ENCODE peak calls at places on chromosomes 6 and 20, in six cellular contexts. One of them, this sample, is unnamed.

GRCh38 chr6:154868143-154868594 is 126.9 kb upstream of the TIAM2 start:
- DNase-seq in omental fat pad: no peak
- DNase-seq in CD8-positive, alpha-beta memory T cell: no peak
- DNase-seq in IMR-90: peak; percentile 76
- DNase-seq in stimulated activated CD4-positive, alpha-beta T cell treated with anti-CD3 and anti-CD28 coated beads, Interleukin-2, amount 100 ng/mL, for 48 hours: no peak
- DNase-seq in nephron progenitor cell: no peak
- DNase-seq in this sample: no peak

GRCh38 chr6:36958775-36959554 is 4.4 kb downstream of the PI16 start:
- DNase-seq in omental fat pad: no peak
- DNase-seq in CD8-positive, alpha-beta memory T cell: no peak
- DNase-seq in IMR-90: no peak
- DNase-seq in stimulated activated CD4-positive, alpha-beta T cell treated with anti-CD3 and anti-CD28 coated beads, Interleukin-2, amount 100 ng/mL, for 48 hours: no peak
- DNase-seq in nephron progenitor cell: no peak
- DNase-seq in this sample: no peak

GRCh38 chr6:166988674-166989201 is 10.5 kb upstream of the CEP43 start:
- DNase-seq in omental fat pad: no peak
- DNase-seq in CD8-positive, alpha-beta memory T cell: no peak
- DNase-seq in IMR-90: no peak
- DNase-seq in stimulated activated CD4-positive, alpha-beta T cell treated with anti-CD3 and anti-CD28 coated beads, Interleukin-2, amount 100 ng/mL, for 48 hours: no peak
- DNase-seq in nephron progenitor cell: no peak
- DNase-seq in this sample: no peak

GRCh38 chr6:1407499-1407990 is 18.2 kb downstream of the FOXF2 start:
- DNase-seq in omental fat pad: no peak
- DNase-seq in CD8-positive, alpha-beta memory T cell: no peak
- DNase-seq in IMR-90: peak; percentile 74
- DNase-seq in stimulated activated CD4-positive, alpha-beta T cell treated with anti-CD3 and anti-CD28 coated beads, Interleukin-2, amount 100 ng/mL, for 48 hours: no peak
- DNase-seq in nephron progenitor cell: no peak
- DNase-seq in this sample: no peak

GRCh38 chr6:128350416-128351254 is 169.8 kb downstream of the PTPRK start:
- DNase-seq in omental fat pad: no peak
- DNase-seq in CD8-positive, alpha-beta memory T cell: no peak
- DNase-seq in IMR-90: peak; percentile 49
- DNase-seq in stimulated activated CD4-positive, alpha-beta T cell treated with anti-CD3 and anti-CD28 coated beads, Interleukin-2, amount 100 ng/mL, for 48 hours: no peak
- DNase-seq in nephron progenitor cell: no peak
- DNase-seq in this sample: no peak

GRCh38 chr6:86192123-86192522 is 549.4 kb upstream of the SYNCRIP start:
- DNase-seq in omental fat pad: no peak
- DNase-seq in CD8-positive, alpha-beta memory T cell: no peak
- DNase-seq in IMR-90: no peak
- DNase-seq in stimulated activated CD4-positive, alpha-beta T cell treated with anti-CD3 and anti-CD28 coated beads, Interleukin-2, amount 100 ng/mL, for 48 hours: no peak
- DNase-seq in nephron progenitor cell: no peak
- DNase-seq in this sample: no peak

GRCh38 chr20:44704551-44704971 is 10.6 kb upstream of the CCN5 start:
- DNase-seq in omental fat pad: no peak
- DNase-seq in CD8-positive, alpha-beta memory T cell: no peak
- DNase-seq in IMR-90: peak; percentile 79
- DNase-seq in stimulated activated CD4-positive, alpha-beta T cell treated with anti-CD3 and anti-CD28 coated beads, Interleukin-2, amount 100 ng/mL, for 48 hours: no peak
- DNase-seq in nephron progenitor cell: no peak
- DNase-seq in this sample: no peak

GRCh38 chr6:93418448-93419303 is 683 bp downstream of the EPHA7 start:
- DNase-seq in omental fat pad: no peak
- DNase-seq in CD8-positive, alpha-beta memory T cell: no peak
- DNase-seq in IMR-90: no peak
- DNase-seq in stimulated activated CD4-positive, alpha-beta T cell treated with anti-CD3 and anti-CD28 coated beads, Interleukin-2, amount 100 ng/mL, for 48 hours: no peak
- DNase-seq in nephron progenitor cell: peak; percentile 79
- DNase-seq in this sample: no peak

GRCh38 chr6:2875840-2876207 is 27.3 kb downstream of the SERPINB9 start:
- DNase-seq in omental fat pad: no peak
- DNase-seq in CD8-positive, alpha-beta memory T cell: peak; percentile 73
- DNase-seq in IMR-90: no peak
- DNase-seq in stimulated activated CD4-positive, alpha-beta T cell treated with anti-CD3 and anti-CD28 coated beads, Interleukin-2, amount 100 ng/mL, for 48 hours: no peak
- DNase-seq in nephron progenitor cell: peak; percentile 22
- DNase-seq in this sample: peak; percentile 41

GRCh38 chr20:707711-708110 is 32.1 kb upstream of the SCRT2 start:
- DNase-seq in omental fat pad: no peak
- DNase-seq in CD8-positive, alpha-beta memory T cell: no peak
- DNase-seq in IMR-90: no peak
- DNase-seq in stimulated activated CD4-positive, alpha-beta T cell treated with anti-CD3 and anti-CD28 coated beads, Interleukin-2, amount 100 ng/mL, for 48 hours: no peak
- DNase-seq in nephron progenitor cell: no peak
- DNase-seq in this sample: no peak

GRCh38 chr6:109081026-109081425 is 13.6 kb downstream of the SESN1 start:
- DNase-seq in omental fat pad: no peak
- DNase-seq in CD8-positive, alpha-beta memory T cell: no peak
- DNase-seq in IMR-90: no peak
- DNase-seq in stimulated activated CD4-positive, alpha-beta T cell treated with anti-CD3 and anti-CD28 coated beads, Interleukin-2, amount 100 ng/mL, for 48 hours: no peak
- DNase-seq in nephron progenitor cell: no peak
- DNase-seq in this sample: no peak

GRCh38 chr20:53995949-53996348 is 74.4 kb downstream of the BCAS1 start:
- DNase-seq in omental fat pad: no peak
- DNase-seq in CD8-positive, alpha-beta memory T cell: no peak
- DNase-seq in IMR-90: no peak
- DNase-seq in stimulated activated CD4-positive, alpha-beta T cell treated with anti-CD3 and anti-CD28 coated beads, Interleukin-2, amount 100 ng/mL, for 48 hours: no peak
- DNase-seq in nephron progenitor cell: no peak
- DNase-seq in this sample: no peak

GRCh38 chr6:26172496-26172958 is 85.3 kb downstream of the HFE start:
- DNase-seq in omental fat pad: no peak
- DNase-seq in CD8-positive, alpha-beta memory T cell: peak; percentile 64
- DNase-seq in IMR-90: peak; percentile 46
- DNase-seq in stimulated activated CD4-positive, alpha-beta T cell treated with anti-CD3 and anti-CD28 coated beads, Interleukin-2, amount 100 ng/mL, for 48 hours: no peak
- DNase-seq in nephron progenitor cell: no peak
- DNase-seq in this sample: peak; percentile 63

GRCh38 chr20:13788167-13788834 is 3.5 kb downstream of the NDUFAF5 start:
- DNase-seq in omental fat pad: no peak
- DNase-seq in CD8-positive, alpha-beta memory T cell: peak; percentile 56
- DNase-seq in IMR-90: peak; percentile 69
- DNase-seq in stimulated activated CD4-positive, alpha-beta T cell treated with anti-CD3 and anti-CD28 coated beads, Interleukin-2, amount 100 ng/mL, for 48 hours: peak; percentile 10
- DNase-seq in nephron progenitor cell: peak; percentile 37
- DNase-seq in this sample: peak; percentile 12

GRCh38 chr6:16511048-16511660 is 250.1 kb downstream of the ATXN1 start:
- DNase-seq in omental fat pad: no peak
- DNase-seq in CD8-positive, alpha-beta memory T cell: no peak
- DNase-seq in IMR-90: peak; percentile 48
- DNase-seq in stimulated activated CD4-positive, alpha-beta T cell treated with anti-CD3 and anti-CD28 coated beads, Interleukin-2, amount 100 ng/mL, for 48 hours: no peak
- DNase-seq in nephron progenitor cell: no peak
- DNase-seq in this sample: peak; percentile 6

GRCh38 chr6:164106345-164106769 is 691.8 kb downstream of the QKI start:
- DNase-seq in omental fat pad: no peak
- DNase-seq in CD8-positive, alpha-beta memory T cell: no peak
- DNase-seq in IMR-90: no peak
- DNase-seq in stimulated activated CD4-positive, alpha-beta T cell treated with anti-CD3 and anti-CD28 coated beads, Interleukin-2, amount 100 ng/mL, for 48 hours: no peak
- DNase-seq in nephron progenitor cell: peak; percentile 43
- DNase-seq in this sample: no peak

GRCh38 chr20:18224968-18225568 is 63.3 kb upstream of the ZNF133 start:
- DNase-seq in omental fat pad: no peak
- DNase-seq in CD8-positive, alpha-beta memory T cell: no peak
- DNase-seq in IMR-90: peak; percentile 64
- DNase-seq in stimulated activated CD4-positive, alpha-beta T cell treated with anti-CD3 and anti-CD28 coated beads, Interleukin-2, amount 100 ng/mL, for 48 hours: no peak
- DNase-seq in nephron progenitor cell: peak; percentile 21
- DNase-seq in this sample: no peak

GRCh38 chr6:90940812-90941481 is 354.1 kb upstream of the MAP3K7 start:
- DNase-seq in omental fat pad: no peak
- DNase-seq in CD8-positive, alpha-beta memory T cell: no peak
- DNase-seq in IMR-90: peak; percentile 66
- DNase-seq in stimulated activated CD4-positive, alpha-beta T cell treated with anti-CD3 and anti-CD28 coated beads, Interleukin-2, amount 100 ng/mL, for 48 hours: no peak
- DNase-seq in nephron progenitor cell: no peak
- DNase-seq in this sample: peak; percentile 59

GRCh38 chr20:3371757-3372156 is 35.7 kb downstream of the DNAAF9 start:
- DNase-seq in omental fat pad: no peak
- DNase-seq in CD8-positive, alpha-beta memory T cell: no peak
- DNase-seq in IMR-90: no peak
- DNase-seq in stimulated activated CD4-positive, alpha-beta T cell treated with anti-CD3 and anti-CD28 coated beads, Interleukin-2, amount 100 ng/mL, for 48 hours: no peak
- DNase-seq in nephron progenitor cell: no peak
- DNase-seq in this sample: no peak

GRCh38 chr6:11213305-11214106 is 19.0 kb downstream of the NEDD9 start:
- DNase-seq in omental fat pad: no peak
- DNase-seq in CD8-positive, alpha-beta memory T cell: no peak
- DNase-seq in IMR-90: peak; percentile 61
- DNase-seq in stimulated activated CD4-positive, alpha-beta T cell treated with anti-CD3 and anti-CD28 coated beads, Interleukin-2, amount 100 ng/mL, for 48 hours: no peak
- DNase-seq in nephron progenitor cell: no peak
- DNase-seq in this sample: no peak

GRCh38 chr6:112016335-112016734 is 37.6 kb upstream of the CCN6 start:
- DNase-seq in omental fat pad: no peak
- DNase-seq in CD8-positive, alpha-beta memory T cell: no peak
- DNase-seq in IMR-90: peak; percentile 40
- DNase-seq in stimulated activated CD4-positive, alpha-beta T cell treated with anti-CD3 and anti-CD28 coated beads, Interleukin-2, amount 100 ng/mL, for 48 hours: peak; percentile 67
- DNase-seq in nephron progenitor cell: no peak
- DNase-seq in this sample: no peak

GRCh38 chr6:2596222-2596621 is 154.5 kb downstream of the MYLK4 start:
- DNase-seq in omental fat pad: no peak
- DNase-seq in CD8-positive, alpha-beta memory T cell: no peak
- DNase-seq in IMR-90: no peak
- DNase-seq in stimulated activated CD4-positive, alpha-beta T cell treated with anti-CD3 and anti-CD28 coated beads, Interleukin-2, amount 100 ng/mL, for 48 hours: no peak
- DNase-seq in nephron progenitor cell: peak; percentile 25
- DNase-seq in this sample: no peak

GRCh38 chr6:26195376-26195923 is 108.2 kb downstream of the HFE start:
- DNase-seq in omental fat pad: no peak
- DNase-seq in CD8-positive, alpha-beta memory T cell: peak; percentile 94
- DNase-seq in IMR-90: peak; percentile 97
- DNase-seq in stimulated activated CD4-positive, alpha-beta T cell treated with anti-CD3 and anti-CD28 coated beads, Interleukin-2, amount 100 ng/mL, for 48 hours: peak; percentile 57
- DNase-seq in nephron progenitor cell: peak; percentile 60
- DNase-seq in this sample: peak; percentile 89

GRCh38 chr6:109690740-109691687 is at the start of the genes AK9 and FIG4:
- DNase-seq in omental fat pad: peak; percentile 80
- DNase-seq in CD8-positive, alpha-beta memory T cell: peak; percentile 90
- DNase-seq in IMR-90: peak; percentile 90
- DNase-seq in stimulated activated CD4-positive, alpha-beta T cell treated with anti-CD3 and anti-CD28 coated beads, Interleukin-2, amount 100 ng/mL, for 48 hours: peak; percentile 88
- DNase-seq in nephron progenitor cell: peak; percentile 93
- DNase-seq in this sample: peak; percentile 83

GRCh38 chr6:35216412-35216732 is 2.6 kb downstream of the SCUBE3 start:
- DNase-seq in omental fat pad: no peak
- DNase-seq in CD8-positive, alpha-beta memory T cell: no peak
- DNase-seq in IMR-90: no peak
- DNase-seq in stimulated activated CD4-positive, alpha-beta T cell treated with anti-CD3 and anti-CD28 coated beads, Interleukin-2, amount 100 ng/mL, for 48 hours: no peak
- DNase-seq in nephron progenitor cell: no peak
- DNase-seq in this sample: no peak

GRCh38 chr20:1528811-1529210 is 28.7 kb downstream of the SIRPD start:
- DNase-seq in omental fat pad: no peak
- DNase-seq in CD8-positive, alpha-beta memory T cell: no peak
- DNase-seq in IMR-90: peak; percentile 8
- DNase-seq in stimulated activated CD4-positive, alpha-beta T cell treated with anti-CD3 and anti-CD28 coated beads, Interleukin-2, amount 100 ng/mL, for 48 hours: no peak
- DNase-seq in nephron progenitor cell: no peak
- DNase-seq in this sample: no peak

GRCh38 chr6:60867548-60867947 is 1418.5 kb downstream of the KHDRBS2 start:
- DNase-seq in omental fat pad: no peak
- DNase-seq in CD8-positive, alpha-beta memory T cell: no peak
- DNase-seq in IMR-90: no peak
- DNase-seq in stimulated activated CD4-positive, alpha-beta T cell treated with anti-CD3 and anti-CD28 coated beads, Interleukin-2, amount 100 ng/mL, for 48 hours: no peak
- DNase-seq in nephron progenitor cell: no peak
- DNase-seq in this sample: no peak

GRCh38 chr6:136774228-136775041 is 17.8 kb downstream of the MAP3K5 start:
- DNase-seq in omental fat pad: no peak
- DNase-seq in CD8-positive, alpha-beta memory T cell: no peak
- DNase-seq in IMR-90: peak; percentile 85
- DNase-seq in stimulated activated CD4-positive, alpha-beta T cell treated with anti-CD3 and anti-CD28 coated beads, Interleukin-2, amount 100 ng/mL, for 48 hours: no peak
- DNase-seq in nephron progenitor cell: no peak
- DNase-seq in this sample: no peak

GRCh38 chr20:23375827-23376226 is 13.8 kb downstream of the GZF1 start:
- DNase-seq in omental fat pad: no peak
- DNase-seq in CD8-positive, alpha-beta memory T cell: no peak
- DNase-seq in IMR-90: no peak
- DNase-seq in stimulated activated CD4-positive, alpha-beta T cell treated with anti-CD3 and anti-CD28 coated beads, Interleukin-2, amount 100 ng/mL, for 48 hours: no peak
- DNase-seq in nephron progenitor cell: no peak
- DNase-seq in this sample: no peak

GRCh38 chr20:481167-481566 is 18.8 kb upstream of the TBC1D20 start:
- DNase-seq in omental fat pad: no peak
- DNase-seq in CD8-positive, alpha-beta memory T cell: no peak
- DNase-seq in IMR-90: no peak
- DNase-seq in stimulated activated CD4-positive, alpha-beta T cell treated with anti-CD3 and anti-CD28 coated beads, Interleukin-2, amount 100 ng/mL, for 48 hours: no peak
- DNase-seq in nephron progenitor cell: no peak
- DNase-seq in this sample: peak; percentile 44

GRCh38 chr20:37566590-37567330 is 39.1 kb upstream of the BLCAP start:
- DNase-seq in omental fat pad: no peak
- DNase-seq in CD8-positive, alpha-beta memory T cell: no peak
- DNase-seq in IMR-90: no peak
- DNase-seq in stimulated activated CD4-positive, alpha-beta T cell treated with anti-CD3 and anti-CD28 coated beads, Interleukin-2, amount 100 ng/mL, for 48 hours: no peak
- DNase-seq in nephron progenitor cell: no peak
- DNase-seq in this sample: no peak

GRCh38 chr20:6164421-6165341 is 41.9 kb upstream of the FERMT1 start:
- DNase-seq in omental fat pad: no peak
- DNase-seq in CD8-positive, alpha-beta memory T cell: no peak
- DNase-seq in IMR-90: no peak
- DNase-seq in stimulated activated CD4-positive, alpha-beta T cell treated with anti-CD3 and anti-CD28 coated beads, Interleukin-2, amount 100 ng/mL, for 48 hours: no peak
- DNase-seq in nephron progenitor cell: no peak
- DNase-seq in this sample: no peak

GRCh38 chr20:23340524-23340923 is 10.1 kb upstream of the NXT1 start:
- DNase-seq in omental fat pad: no peak
- DNase-seq in CD8-positive, alpha-beta memory T cell: no peak
- DNase-seq in IMR-90: peak; percentile 69
- DNase-seq in stimulated activated CD4-positive, alpha-beta T cell treated with anti-CD3 and anti-CD28 coated beads, Interleukin-2, amount 100 ng/mL, for 48 hours: no peak
- DNase-seq in nephron progenitor cell: peak; percentile 61
- DNase-seq in this sample: no peak

GRCh38 chr20:10172998-10173655 is 45.5 kb upstream of the SNAP25 start:
- DNase-seq in omental fat pad: no peak
- DNase-seq in CD8-positive, alpha-beta memory T cell: no peak
- DNase-seq in IMR-90: no peak
- DNase-seq in stimulated activated CD4-positive, alpha-beta T cell treated with anti-CD3 and anti-CD28 coated beads, Interleukin-2, amount 100 ng/mL, for 48 hours: no peak
- DNase-seq in nephron progenitor cell: no peak
- DNase-seq in this sample: no peak

GRCh38 chr20:58712823-58713731 is 20.5 kb downstream of the NPEPL1 start:
- DNase-seq in omental fat pad: no peak
- DNase-seq in CD8-positive, alpha-beta memory T cell: no peak
- DNase-seq in IMR-90: no peak
- DNase-seq in stimulated activated CD4-positive, alpha-beta T cell treated with anti-CD3 and anti-CD28 coated beads, Interleukin-2, amount 100 ng/mL, for 48 hours: no peak
- DNase-seq in nephron progenitor cell: no peak
- DNase-seq in this sample: no peak

GRCh38 chr6:162701551-162701950 is 26.0 kb downstream of the PRKN start:
- DNase-seq in omental fat pad: no peak
- DNase-seq in CD8-positive, alpha-beta memory T cell: no peak
- DNase-seq in IMR-90: no peak
- DNase-seq in stimulated activated CD4-positive, alpha-beta T cell treated with anti-CD3 and anti-CD28 coated beads, Interleukin-2, amount 100 ng/mL, for 48 hours: no peak
- DNase-seq in nephron progenitor cell: no peak
- DNase-seq in this sample: no peak

GRCh38 chr6:33752139-33753015 is 5.7 kb upstream of the IP6K3 start:
- DNase-seq in omental fat pad: no peak
- DNase-seq in CD8-positive, alpha-beta memory T cell: no peak
- DNase-seq in IMR-90: no peak
- DNase-seq in stimulated activated CD4-positive, alpha-beta T cell treated with anti-CD3 and anti-CD28 coated beads, Interleukin-2, amount 100 ng/mL, for 48 hours: no peak
- DNase-seq in nephron progenitor cell: no peak
- DNase-seq in this sample: no peak